ENCODE peak calls at places on chromosome 7, in seven cellular contexts. W, Z, U, I, T, K and C are unnamed samples.

GRCh38 chr7:92765725-92766124 is 70.6 kb downstream of the CDK6 start:
- DNase-seq in W (no peak), Z (no peak), U (no peak), I (no peak), T (no peak), K (no peak), C (no peak)

GRCh38 chr7:18753972-18754610 is 258.5 kb downstream of the HDAC9 start:
- DNase-seq in W (no peak), Z (no peak), U (no peak), I (no peak), T (no peak), K (no peak), C (no peak)

GRCh38 chr7:149147730-149148653 is 739 bp downstream of the ZNF398 start:
- DNase-seq in W (peak), Z (peak), U (peak), I (peak), T (peak), K (peak), C (peak)

GRCh38 chr7:130207033-130207432 is 627 bp upstream of the SSMEM1 start:
- DNase-seq in W (no peak), Z (no peak), U (no peak), I (no peak), T (no peak), K (no peak), C (no peak)

GRCh38 chr7:35992436-35992835 is 160.6 kb upstream of the EEPD1 start:
- DNase-seq in W (no peak), Z (no peak), U (no peak), I (no peak), T (no peak), K (no peak), C (no peak)

GRCh38 chr7:28179081-28180030 is 1.2 kb downstream of the JAZF1 start:
- DNase-seq in W (peak), Z (peak), U (peak), I (peak), T (peak), K (peak), C (peak)

GRCh38 chr7:42236266-42237161 is 495 bp downstream of the GLI3 start:
- DNase-seq in W (peak), Z (no peak), U (no peak), I (peak), T (no peak), K (peak), C (peak)

GRCh38 chr7:100840470-100841100 is 11.9 kb upstream of the SLC12A9 start:
- DNase-seq in W (no peak), Z (no peak), U (no peak), I (no peak), T (no peak), K (no peak), C (no peak)

GRCh38 chr7:96238976-96239766 is 82.7 kb downstream of the SLC25A13 start:
- DNase-seq in W (no peak), Z (no peak), U (no peak), I (no peak), T (no peak), K (no peak), C (no peak)

GRCh38 chr7:100847360-100847759 is 5.2 kb upstream of the SLC12A9 start:
- DNase-seq in W (no peak), Z (no peak), U (no peak), I (no peak), T (no peak), K (no peak), C (no peak)

GRCh38 chr7:1526271-1526754 is 4.2 kb upstream of the MAFK start:
- DNase-seq in W (no peak), Z (no peak), U (no peak), I (no peak), T (no peak), K (no peak), C (no peak)

GRCh38 chr7:1823376-1824150 is 153.5 kb downstream of the ELFN1 start:
- DNase-seq in W (peak), Z (no peak), U (no peak), I (no peak), T (no peak), K (peak), C (no peak)

GRCh38 chr7:761631-762030 is 34.5 kb upstream of the PRKAR1B start:
- DNase-seq in W (no peak), Z (no peak), U (no peak), I (no peak), T (no peak), K (no peak), C (no peak)

GRCh38 chr7:3200504-3200903 is 100.5 kb upstream of the SDK1 start:
- DNase-seq in W (no peak), Z (no peak), U (no peak), I (no peak), T (no peak), K (no peak), C (no peak)

GRCh38 chr7:98834949-98835348 is 34.9 kb downstream of the TMEM130 start:
- DNase-seq in W (no peak), Z (no peak), U (no peak), I (no peak), T (no peak), K (no peak), C (no peak)

GRCh38 chr7:91434821-91435220 is 170.6 kb downstream of the FZD1 start:
- DNase-seq in W (no peak), Z (no peak), U (no peak), I (no peak), T (no peak), K (no peak), C (no peak)

GRCh38 chr7:4610768-4611467 is 71.2 kb upstream of the FOXK1 start:
- DNase-seq in W (peak), Z (no peak), U (no peak), I (no peak), T (peak), K (no peak), C (no peak)

GRCh38 chr7:105782391-105783063 is 93.9 kb downstream of the ATXN7L1 start:
- DNase-seq in W (no peak), Z (no peak), U (no peak), I (no peak), T (peak), K (no peak), C (no peak)

GRCh38 chr7:139588632-139589031 is 65.1 kb downstream of the CLEC2L start:
- DNase-seq in W (no peak), Z (no peak), U (no peak), I (no peak), T (no peak), K (no peak), C (no peak)

GRCh38 chr7:159126496-159127345 is 17.9 kb downstream of the VIPR2 start:
- DNase-seq in W (peak), Z (no peak), U (no peak), I (no peak), T (no peak), K (peak), C (no peak)

GRCh38 chr7:84085147-84085546 is 109.4 kb downstream of the SEMA3A start:
- DNase-seq in W (no peak), Z (no peak), U (no peak), I (no peak), T (no peak), K (no peak), C (no peak)

GRCh38 chr7:142482899-142483658 is 225.2 kb upstream of the PRSS58 start:
- DNase-seq in W (no peak), Z (peak), U (no peak), I (no peak), T (peak), K (no peak), C (no peak)

GRCh38 chr7:158494162-158494586 is 93.4 kb downstream of the PTPRN2 start:
- DNase-seq in W (no peak), Z (no peak), U (no peak), I (no peak), T (no peak), K (no peak), C (no peak)

GRCh38 chr7:155356323-155357105 is 58.8 kb downstream of the INSIG1 start:
- DNase-seq in W (peak), Z (no peak), U (no peak), I (no peak), T (no peak), K (no peak), C (no peak)

GRCh38 chr7:117090820-117091219 is 137.5 kb downstream of the ST7 start:
- DNase-seq in W (no peak), Z (no peak), U (no peak), I (no peak), T (no peak), K (no peak), C (no peak)

GRCh38 chr7:5634107-5634950 is 147.1 kb downstream of the RNF216 start:
- DNase-seq in W (peak), Z (peak), U (peak), I (no peak), T (no peak), K (no peak), C (peak)

GRCh38 chr7:77415474-77415821 is 701 bp downstream of the GSAP start:
- DNase-seq in W (no peak), Z (no peak), U (no peak), I (no peak), T (peak), K (no peak), C (peak)

GRCh38 chr7:917255-918117 is 37.0 kb downstream of the ADAP1 start:
- DNase-seq in W (peak), Z (no peak), U (no peak), I (no peak), T (no peak), K (no peak), C (peak)

GRCh38 chr7:101814081-101814995 is 3.1 kb upstream of the CUX1 start:
- DNase-seq in W (peak), Z (peak), U (peak), I (peak), T (peak), K (peak), C (peak)

GRCh38 chr7:150375662-150376521 is 3.2 kb upstream of the ZNF775 start:
- DNase-seq in W (no peak), Z (no peak), U (no peak), I (no peak), T (peak), K (no peak), C (peak)

GRCh38 chr7:150753826-150754603 is 16.8 kb downstream of the GIMAP5 start:
- DNase-seq in W (no peak), Z (no peak), U (no peak), I (no peak), T (no peak), K (no peak), C (no peak)